ENCODE peak calls at places on chromosomes 13 and 19, in six cellular contexts. One of them, this sample, is unnamed.

GRCh38 chr19:4525563-4526002 is 7.3 kb upstream of the PLIN4 start:
- DNase-seq in right cardiac atrium: peak; percentile 44
- DNase-seq in amniotic epithelial cell: no peak
- DNase-seq in AG10803: no peak
- DNase-seq in mesothelial cell of epicardium: no peak
- DNase-seq in foreskin fibroblast: no peak
- DNase-seq in this sample: no peak

GRCh38 chr19:33208904-33209843 is 15.0 kb downstream of the LRP3 start:
- DNase-seq in AG10803: no peak
- DNase-seq in right cardiac atrium: peak; percentile 81
- DNase-seq in foreskin fibroblast: no peak
- DNase-seq in amniotic epithelial cell: no peak
- DNase-seq in mesothelial cell of epicardium: no peak
- DNase-seq in this sample: no peak

GRCh38 chr19:58483776-58484175 is 7.6 kb downstream of the ZNF446 start:
- DNase-seq in right cardiac atrium: no peak
- DNase-seq in mesothelial cell of epicardium: no peak
- DNase-seq in AG10803: no peak
- DNase-seq in amniotic epithelial cell: no peak
- DNase-seq in foreskin fibroblast: peak; percentile 8
- DNase-seq in this sample: no peak

GRCh38 chr13:61417171-61417570 is 1.5 kb upstream of the PCDH20 start:
- DNase-seq in AG10803: no peak
- DNase-seq in foreskin fibroblast: no peak
- DNase-seq in right cardiac atrium: no peak
- DNase-seq in amniotic epithelial cell: no peak
- DNase-seq in mesothelial cell of epicardium: no peak
- DNase-seq in this sample: no peak

GRCh38 chr19:11989112-11989456 is 24.2 kb downstream of the ZNF763 start:
- DNase-seq in amniotic epithelial cell: no peak
- DNase-seq in right cardiac atrium: no peak
- DNase-seq in mesothelial cell of epicardium: no peak
- DNase-seq in AG10803: no peak
- DNase-seq in foreskin fibroblast: no peak
- DNase-seq in this sample: no peak

GRCh38 chr19:44164673-44165512 is at the start of gene ZNF226:
- DNase-seq in amniotic epithelial cell: peak; percentile 100
- DNase-seq in AG10803: peak; percentile 99
- DNase-seq in foreskin fibroblast: peak; percentile 99
- DNase-seq in mesothelial cell of epicardium: peak; percentile 65
- DNase-seq in right cardiac atrium: peak; percentile 92
- DNase-seq in this sample: peak; percentile 95

GRCh38 chr19:12782174-12782423 is 6.7 kb upstream of the HOOK2 start:
- DNase-seq in amniotic epithelial cell: no peak
- DNase-seq in AG10803: no peak
- DNase-seq in mesothelial cell of epicardium: no peak
- DNase-seq in right cardiac atrium: no peak
- DNase-seq in foreskin fibroblast: no peak
- DNase-seq in this sample: no peak

GRCh38 chr13:26051231-26052135 is at the start of gene SHISA2:
- DNase-seq in AG10803: peak; percentile 30
- DNase-seq in mesothelial cell of epicardium: peak; percentile 39
- DNase-seq in amniotic epithelial cell: peak; percentile 47
- DNase-seq in right cardiac atrium: peak; percentile 71
- DNase-seq in foreskin fibroblast: peak; percentile 50
- DNase-seq in this sample: peak; percentile 35

GRCh38 chr19:18388328-18389094 is 2.6 kb downstream of the GDF15 start:
- DNase-seq in mesothelial cell of epicardium: peak; percentile 72
- DNase-seq in foreskin fibroblast: peak; percentile 83
- DNase-seq in AG10803: peak; percentile 48
- DNase-seq in right cardiac atrium: peak; percentile 94
- DNase-seq in amniotic epithelial cell: no peak
- DNase-seq in this sample: peak; percentile 73

GRCh38 chr19:20513179-20513934 is 52.2 kb downstream of the ZNF737 start:
- DNase-seq in amniotic epithelial cell: no peak
- DNase-seq in mesothelial cell of epicardium: no peak
- DNase-seq in AG10803: no peak
- DNase-seq in foreskin fibroblast: no peak
- DNase-seq in right cardiac atrium: no peak
- DNase-seq in this sample: no peak

GRCh38 chr19:39832341-39833083 is 1.4 kb downstream of the DYRK1B start:
- DNase-seq in right cardiac atrium: no peak
- DNase-seq in mesothelial cell of epicardium: no peak
- DNase-seq in amniotic epithelial cell: no peak
- DNase-seq in foreskin fibroblast: peak; percentile 18
- DNase-seq in AG10803: peak; percentile 18
- DNase-seq in this sample: no peak

GRCh38 chr19:42436006-42436405 is 6.7 kb downstream of the CXCL17 start:
- DNase-seq in mesothelial cell of epicardium: no peak
- DNase-seq in amniotic epithelial cell: peak; percentile 40
- DNase-seq in AG10803: peak; percentile 74
- DNase-seq in foreskin fibroblast: peak; percentile 89
- DNase-seq in right cardiac atrium: no peak
- DNase-seq in this sample: no peak

GRCh38 chr19:1166872-1167573 is 7.0 kb downstream of the SBNO2 start:
- DNase-seq in mesothelial cell of epicardium: no peak
- DNase-seq in amniotic epithelial cell: no peak
- DNase-seq in AG10803: no peak
- DNase-seq in right cardiac atrium: no peak
- DNase-seq in foreskin fibroblast: no peak
- DNase-seq in this sample: no peak

GRCh38 chr19:8174706-8175105 is 25.3 kb upstream of the FBN3 start:
- DNase-seq in mesothelial cell of epicardium: no peak
- DNase-seq in foreskin fibroblast: no peak
- DNase-seq in amniotic epithelial cell: peak; percentile 89
- DNase-seq in right cardiac atrium: no peak
- DNase-seq in AG10803: no peak
- DNase-seq in this sample: no peak

GRCh38 chr19:33458807-33459206 is 62.8 kb downstream of the PEPD start:
- DNase-seq in foreskin fibroblast: no peak
- DNase-seq in right cardiac atrium: no peak
- DNase-seq in AG10803: no peak
- DNase-seq in mesothelial cell of epicardium: no peak
- DNase-seq in amniotic epithelial cell: no peak
- DNase-seq in this sample: no peak

GRCh38 chr19:17888260-17888659 is 16.5 kb downstream of the SLC5A5 start:
- DNase-seq in right cardiac atrium: no peak
- DNase-seq in foreskin fibroblast: no peak
- DNase-seq in mesothelial cell of epicardium: no peak
- DNase-seq in amniotic epithelial cell: no peak
- DNase-seq in AG10803: no peak
- DNase-seq in this sample: no peak

GRCh38 chr19:29837448-29837961 is 25.7 kb downstream of the CCNE1 start:
- DNase-seq in amniotic epithelial cell: no peak
- DNase-seq in right cardiac atrium: no peak
- DNase-seq in foreskin fibroblast: no peak
- DNase-seq in mesothelial cell of epicardium: no peak
- DNase-seq in AG10803: no peak
- DNase-seq in this sample: no peak

GRCh38 chr19:16449330-16449961 is 22.3 kb downstream of the EPS15L1 start:
- DNase-seq in foreskin fibroblast: no peak
- DNase-seq in mesothelial cell of epicardium: no peak
- DNase-seq in amniotic epithelial cell: peak; percentile 69
- DNase-seq in AG10803: no peak
- DNase-seq in right cardiac atrium: no peak
- DNase-seq in this sample: no peak

This sample was measured in MG63.